ENCODE peak calls at places on chromosomes 3 and 15, in eight cellular contexts. R is MV-4-11; T is ovary; Q is midbrain; I is EL; D is tibial artery; M is ELR; K is activated CD4-positive, alpha-beta T cell treated with anti-CD3 and anti-CD28 coated beads, Interleukin-2, amount 50 U/mL, for 1 hour. E is an unnamed sample.

GRCh38 chr3:160564949-160565441 is 376 bp downstream of the KPNA4 start:
- DNase-seq in R (no peak), T (no peak), Q (no peak), I (peak), D (peak), M (peak), K (peak), E (no peak)

GRCh38 chr3:197364410-197365071 is 66.1 kb upstream of the DLG1 start:
- DNase-seq in R (no peak), T (no peak), Q (no peak), I (no peak), D (no peak), M (no peak), K (no peak), E (no peak)

GRCh38 chr3:172568713-172569112 is 45.5 kb upstream of the TNFSF10 start:
- DNase-seq in R (peak), T (no peak), Q (no peak), I (no peak), D (no peak), M (no peak), K (no peak), E (no peak)

GRCh38 chr15:29945943-29946591 is 123.8 kb upstream of the TJP1 start:
- DNase-seq in R (no peak), T (no peak), Q (no peak), I (peak), D (no peak), M (peak), K (no peak), E (no peak)

GRCh38 chr3:139261754-139262632 is 81.8 kb upstream of the MRPS22 start:
- DNase-seq in R (no peak), T (no peak), Q (no peak), I (no peak), D (no peak), M (no peak), K (no peak), E (peak)

GRCh38 chr3:56975562-56975961 is 84.9 kb upstream of the SPATA12 start:
- DNase-seq in R (no peak), T (no peak), Q (no peak), I (no peak), D (no peak), M (no peak), K (no peak), E (no peak)

GRCh38 chr3:32733631-32734229 is 48.7 kb downstream of the CNOT10 start:
- DNase-seq in R (peak), T (no peak), Q (peak), I (peak), D (no peak), M (peak), K (no peak), E (no peak)

GRCh38 chr3:43726511-43726910 is 35.8 kb downstream of the ABHD5 start:
- DNase-seq in R (no peak), T (no peak), Q (no peak), I (no peak), D (no peak), M (peak), K (no peak), E (no peak)

GRCh38 chr3:164612751-164613150 is 465.5 kb downstream of the SI start:
- DNase-seq in R (no peak), T (no peak), Q (no peak), I (no peak), D (no peak), M (no peak), K (no peak), E (no peak)

GRCh38 chr3:115388825-115389224 is 234.5 kb upstream of the GAP43 start:
- DNase-seq in R (no peak), T (no peak), Q (no peak), I (no peak), D (no peak), M (no peak), K (no peak), E (no peak)

GRCh38 chr3:46276497-46277099 is 34.3 kb downstream of the CCR3 start:
- DNase-seq in R (peak), T (no peak), Q (no peak), I (peak), D (peak), M (peak), K (peak), E (no peak)

GRCh38 chr3:54262541-54262940 is 140.2 kb downstream of the CACNA2D3 start:
- DNase-seq in R (peak), T (no peak), Q (no peak), I (no peak), D (peak), M (no peak), K (no peak), E (no peak)

GRCh38 chr3:29099296-29099695 is 181.6 kb upstream of the RBMS3 start:
- DNase-seq in R (no peak), T (no peak), Q (no peak), I (no peak), D (no peak), M (no peak), K (no peak), E (no peak)

GRCh38 chr3:71033681-71034220 is 549.8 kb downstream of the FOXP1 start:
- DNase-seq in R (no peak), T (no peak), Q (no peak), I (no peak), D (no peak), M (no peak), K (no peak), E (no peak)

GRCh38 chr3:114363554-114364202 is 69.8 kb downstream of the TIGIT start:
- DNase-seq in R (no peak), T (no peak), Q (peak), I (peak), D (no peak), M (peak), K (no peak), E (no peak)

GRCh38 chr15:67010898-67011619 is 54.3 kb upstream of the SMAD3 start:
- DNase-seq in R (no peak), T (no peak), Q (no peak), I (peak), D (no peak), M (no peak), K (no peak), E (no peak)

GRCh38 chr15:52095597-52096262 is 16.8 kb downstream of the BCL2L10 start:
- DNase-seq in R (peak), T (no peak), Q (no peak), I (peak), D (no peak), M (peak), K (no peak), E (no peak)

GRCh38 chr3:13277860-13278531 is 142.1 kb downstream of the NUP210 start:
- DNase-seq in R (peak), T (no peak), Q (no peak), I (peak), D (no peak), M (peak), K (no peak), E (no peak)

GRCh38 chr3:152205097-152205593 is 63.6 kb upstream of the MBNL1 start:
- DNase-seq in R (peak), T (no peak), Q (peak), I (no peak), D (no peak), M (no peak), K (no peak), E (no peak)

GRCh38 chr3:37282996-37283395 is 108.6 kb upstream of the LRRFIP2 start:
- DNase-seq in R (no peak), T (no peak), Q (no peak), I (no peak), D (no peak), M (no peak), K (no peak), E (no peak)

GRCh38 chr3:49120438-49121135 is at the start of gene USP19:
- DNase-seq in R (peak), T (peak), Q (peak), I (peak), D (peak), M (peak), K (peak), E (peak)

GRCh38 chr3:193982258-193982659 is 153.7 kb upstream of the HES1 start:
- DNase-seq in R (no peak), T (no peak), Q (peak), I (no peak), D (peak), M (no peak), K (no peak), E (peak)

GRCh38 chr3:66441124-66441523 is 59.7 kb downstream of the LRIG1 start:
- DNase-seq in R (no peak), T (no peak), Q (no peak), I (peak), D (no peak), M (peak), K (no peak), E (no peak)

GRCh38 chr15:79433610-79434009 is 1.5 kb downstream of the MINAR1 start:
- DNase-seq in R (no peak), T (no peak), Q (no peak), I (no peak), D (no peak), M (no peak), K (no peak), E (no peak)

GRCh38 chr3:86989611-86990010 is 1.3 kb downstream of the VGLL3 start:
- DNase-seq in R (no peak), T (no peak), Q (no peak), I (peak), D (no peak), M (peak), K (no peak), E (no peak)

E was measured in coronary artery.